ENCODE peak calls at places on chromosomes 2 and 18, in nine cellular contexts. W, T, D, J, A, Z, N, G and C are unnamed samples.

GRCh38 chr2:113282747-113283533 is 4.2 kb upstream of the PAX8 start:
- DNase-seq in W (peak; percentile 39), T (peak; percentile 70), D (peak; percentile 20), J (peak; percentile 52), A (no peak), Z (peak; percentile 30), N (peak; percentile 74), G (peak; percentile 92), C (peak; percentile 25)

GRCh38 chr2:173146590-173146989 is 70.9 kb downstream of the MAP3K20 start:
- DNase-seq in W (no peak), T (no peak), D (no peak), J (no peak), A (no peak), Z (no peak), N (no peak), G (no peak), C (no peak)

GRCh38 chr18:48986851-48987761 is 36.3 kb upstream of the SMAD7 start:
- DNase-seq in W (no peak), T (no peak), D (no peak), J (no peak), A (no peak), Z (no peak), N (no peak), G (no peak), C (no peak)

GRCh38 chr2:11023326-11024009 is 111.7 kb downstream of the KCNF1 start:
- DNase-seq in W (no peak), T (no peak), D (no peak), J (no peak), A (no peak), Z (no peak), N (no peak), G (no peak), C (peak; percentile 10)

GRCh38 chr2:3608373-3609278 is 13.7 kb downstream of the COLEC11 start:
- DNase-seq in W (no peak), T (no peak), D (no peak), J (no peak), A (no peak), Z (no peak), N (no peak), G (no peak), C (no peak)

GRCh38 chr2:65016789-65017188 is 27.6 kb downstream of the SLC1A4 start:
- DNase-seq in W (no peak), T (no peak), D (no peak), J (no peak), A (no peak), Z (no peak), N (no peak), G (no peak), C (no peak)

GRCh38 chr18:23662309-23663263 is at the start of gene ANKRD29:
- DNase-seq in W (peak; percentile 62), T (peak; percentile 69), D (no peak), J (peak; percentile 73), A (peak; percentile 31), Z (peak; percentile 17), N (peak; percentile 51), G (peak; percentile 22), C (no peak)

GRCh38 chr2:241391892-241392665 is 36.0 kb downstream of the FARP2 start:
- DNase-seq in W (no peak), T (peak; percentile 79), D (no peak), J (peak; percentile 56), A (no peak), Z (peak; percentile 45), N (no peak), G (no peak), C (no peak)

GRCh38 chr2:64406407-64406774 is 47.6 kb upstream of the LGALSL start:
- DNase-seq in W (no peak), T (no peak), D (no peak), J (no peak), A (no peak), Z (no peak), N (no peak), G (peak; percentile 81), C (no peak)

GRCh38 chr2:101678379-101678778 is 19.1 kb upstream of the MAP4K4 start:
- DNase-seq in W (no peak), T (no peak), D (no peak), J (no peak), A (no peak), Z (no peak), N (no peak), G (no peak), C (no peak)

GRCh38 chr2:171347158-171347557 is 86.6 kb downstream of the METTL8 start:
- DNase-seq in W (no peak), T (no peak), D (no peak), J (no peak), A (no peak), Z (no peak), N (no peak), G (no peak), C (no peak)
- H3K27ac ChIP-seq in W (peak overlapping the region; percentile 21), T (no peak overlapping the region), D (no peak overlapping the region), J (no peak overlapping the region), A (no peak overlapping the region), Z (peak overlapping the region; percentile 34), N (peak overlapping the region; percentile 63), G (no peak overlapping the region), C (no peak overlapping the region)

DNA sequence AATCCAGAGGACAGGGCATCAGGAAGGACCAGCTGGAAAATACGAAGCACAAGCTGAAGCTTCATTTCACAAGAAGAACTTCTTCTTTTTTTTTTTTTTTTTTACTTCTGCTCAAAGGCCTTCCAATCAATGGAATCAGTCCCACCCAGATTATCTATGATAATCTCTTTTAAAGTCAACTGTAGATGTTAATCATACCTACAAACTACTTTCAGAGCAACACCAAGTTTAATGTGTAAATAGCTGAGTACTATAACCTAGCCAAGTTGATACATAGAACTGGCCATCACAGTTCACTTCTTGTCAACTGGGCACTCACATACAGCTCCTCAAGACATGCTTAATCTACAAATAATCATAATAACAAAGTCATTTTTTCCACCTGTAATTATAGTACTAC is 1645.9 kb upstream of the CELF4 start:
- DNase-seq in W (no peak), T (no peak), D (no peak), J (no peak), A (no peak), Z (no peak), N (no peak), G (no peak), C (no peak)
- H3K27ac ChIP-seq in W (no peak overlapping the region), T (no peak overlapping the region), D (no peak overlapping the region), J (no peak overlapping the region), A (no peak overlapping the region), Z (no peak overlapping the region), N (no peak overlapping the region), G (no peak overlapping the region), C (no peak overlapping the region)

DNA sequence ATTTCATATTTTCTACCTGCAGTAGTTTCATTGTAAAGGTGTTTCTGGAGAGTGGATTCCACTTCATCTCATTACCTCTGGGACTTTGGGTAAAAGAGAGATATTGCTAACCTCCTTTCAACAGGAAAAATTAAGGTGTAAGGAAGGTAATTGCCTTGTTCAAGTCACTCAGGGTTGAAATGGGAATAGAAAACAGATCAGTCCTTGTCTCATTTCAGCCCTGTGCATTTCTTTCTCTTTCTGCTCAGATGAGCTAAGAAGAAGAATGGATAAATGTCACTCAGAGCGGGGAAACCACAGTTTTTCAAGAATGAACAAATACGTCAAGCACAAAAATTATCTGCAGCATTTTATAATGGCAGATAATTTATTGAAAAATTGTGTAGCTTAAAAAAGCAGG is 107.7 kb downstream of the POLE4 start:
- DNase-seq in W (no peak), T (no peak), D (no peak), J (no peak), A (no peak), Z (no peak), N (no peak), G (no peak), C (no peak)
- H3K27ac ChIP-seq in W (no peak overlapping the region), T (no peak overlapping the region), D (no peak overlapping the region), J (no peak overlapping the region), A (no peak overlapping the region), Z (no peak overlapping the region), N (no peak overlapping the region), G (no peak overlapping the region), C (no peak overlapping the region)

DNA sequence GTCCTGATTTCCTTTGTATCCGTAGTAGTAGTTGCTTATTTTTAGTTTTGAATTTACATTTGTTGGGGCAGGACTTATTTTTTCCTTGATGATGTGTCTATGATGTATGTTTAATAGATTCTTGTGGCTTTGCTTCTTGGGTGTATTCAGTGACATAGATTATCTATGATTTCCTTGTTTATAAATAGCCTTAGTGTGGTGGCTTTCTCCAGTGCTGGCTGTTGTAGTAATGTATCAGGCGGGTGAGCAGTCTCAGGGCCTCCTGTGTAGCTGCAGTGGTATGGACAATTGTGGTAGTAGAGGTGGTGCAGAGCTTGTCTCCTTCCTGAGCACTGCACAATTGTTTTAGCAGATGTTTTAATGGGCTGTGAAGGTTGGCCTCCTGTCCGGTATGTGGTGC is 60.5 kb downstream of the SMCHD1 start:
- DNase-seq in W (no peak), T (no peak), D (no peak), J (no peak), A (no peak), Z (peak; percentile 31), N (no peak), G (no peak), C (no peak)
- H3K27ac ChIP-seq in W (no peak overlapping the region), T (no peak overlapping the region), D (no peak overlapping the region), J (no peak overlapping the region), A (no peak overlapping the region), Z (no peak overlapping the region), N (peak overlapping the region; percentile 63), G (no peak overlapping the region), C (no peak overlapping the region)

GRCh38 chr2:122539311-122539710 is 783.9 kb downstream of the TSN start:
- DNase-seq in W (no peak), T (no peak), D (no peak), J (no peak), A (no peak), Z (no peak), N (no peak), G (no peak), C (no peak)
- H3K27ac ChIP-seq in W (no peak overlapping the region), T (no peak overlapping the region), D (no peak overlapping the region), J (no peak overlapping the region), A (no peak overlapping the region), Z (no peak overlapping the region), N (no peak overlapping the region), G (no peak overlapping the region), C (no peak overlapping the region)